ENCODE peak calls at places on chromosomes 13 and 19, in six cellular contexts. One of them, this sample, is unnamed.

GRCh38 chr13:78012046-78012445 is 93.4 kb upstream of the EDNRB start:
- DNase-seq in AG04450: no peak
- DNase-seq in NCI-H1092 treated with DMSO at 0.1 percent for 48 hours: no peak
- DNase-seq in tibial artery: no peak
- DNase-seq in left colon: no peak
- DNase-seq in GM19239: no peak
- DNase-seq in this sample: no peak

GRCh38 chr19:53157601-53158000 is 1.3 kb downstream of the ZNF347 start:
- DNase-seq in AG04450: no peak
- DNase-seq in NCI-H1092 treated with DMSO at 0.1 percent for 48 hours: no peak
- DNase-seq in tibial artery: no peak
- DNase-seq in left colon: no peak
- DNase-seq in GM19239: no peak
- DNase-seq in this sample: no peak

GRCh38 chr19:6801397-6802086 is 29.0 kb downstream of the VAV1 start:
- DNase-seq in AG04450: no peak
- DNase-seq in NCI-H1092 treated with DMSO at 0.1 percent for 48 hours: no peak
- DNase-seq in tibial artery: peak
- DNase-seq in left colon: peak
- DNase-seq in GM19239: peak
- DNase-seq in this sample: no peak

GRCh38 chr13:98384739-98385138 is 192.2 kb downstream of the STK24 start:
- DNase-seq in AG04450: no peak
- DNase-seq in NCI-H1092 treated with DMSO at 0.1 percent for 48 hours: no peak
- DNase-seq in tibial artery: no peak
- DNase-seq in left colon: no peak
- DNase-seq in GM19239: no peak
- DNase-seq in this sample: no peak

GRCh38 chr13:43936630-43937029 is 56.9 kb downstream of the LACC1 start:
- DNase-seq in AG04450: no peak
- DNase-seq in NCI-H1092 treated with DMSO at 0.1 percent for 48 hours: no peak
- DNase-seq in tibial artery: no peak
- DNase-seq in left colon: no peak
- DNase-seq in GM19239: no peak
- DNase-seq in this sample: no peak

GRCh38 chr19:14147797-14148605 is 11.6 kb upstream of the ASF1B start:
- DNase-seq in AG04450: peak
- DNase-seq in NCI-H1092 treated with DMSO at 0.1 percent for 48 hours: peak
- DNase-seq in tibial artery: peak
- DNase-seq in left colon: peak
- DNase-seq in GM19239: no peak
- DNase-seq in this sample: no peak

GRCh38 chr19:41941410-41942202 is 13.4 kb upstream of the ERFL start:
- DNase-seq in AG04450: no peak
- DNase-seq in NCI-H1092 treated with DMSO at 0.1 percent for 48 hours: no peak
- DNase-seq in tibial artery: no peak
- DNase-seq in left colon: no peak
- DNase-seq in GM19239: peak
- DNase-seq in this sample: no peak

GRCh38 chr13:87792878-87793277 is 121.7 kb downstream of the SLITRK5 start:
- DNase-seq in AG04450: no peak
- DNase-seq in NCI-H1092 treated with DMSO at 0.1 percent for 48 hours: no peak
- DNase-seq in tibial artery: no peak
- DNase-seq in left colon: no peak
- DNase-seq in GM19239: no peak
- DNase-seq in this sample: no peak

GRCh38 chr19:11205939-11206570 is 8.7 kb upstream of the KANK2 start:
- DNase-seq in AG04450: no peak
- DNase-seq in NCI-H1092 treated with DMSO at 0.1 percent for 48 hours: no peak
- DNase-seq in tibial artery: no peak
- DNase-seq in left colon: no peak
- DNase-seq in GM19239: no peak
- DNase-seq in this sample: no peak

GRCh38 chr13:91381371-91381770 is 17.1 kb upstream of the GPC5 start:
- DNase-seq in AG04450: no peak
- DNase-seq in NCI-H1092 treated with DMSO at 0.1 percent for 48 hours: no peak
- DNase-seq in tibial artery: no peak
- DNase-seq in left colon: no peak
- DNase-seq in GM19239: no peak
- DNase-seq in this sample: no peak

GRCh38 chr13:108276060-108276459 is 6.5 kb downstream of the TNFSF13B start:
- DNase-seq in AG04450: no peak
- DNase-seq in NCI-H1092 treated with DMSO at 0.1 percent for 48 hours: no peak
- DNase-seq in tibial artery: no peak
- DNase-seq in left colon: no peak
- DNase-seq in GM19239: no peak
- DNase-seq in this sample: no peak

GRCh38 chr19:33302974-33303790 is 848 bp upstream of the CEBPA start:
- DNase-seq in AG04450: no peak
- DNase-seq in NCI-H1092 treated with DMSO at 0.1 percent for 48 hours: no peak
- DNase-seq in tibial artery: no peak
- DNase-seq in left colon: peak
- DNase-seq in GM19239: no peak
- DNase-seq in this sample: peak

GRCh38 chr13:78606471-78607408 is 3.4 kb upstream of the POU4F1 start:
- DNase-seq in AG04450: no peak
- DNase-seq in NCI-H1092 treated with DMSO at 0.1 percent for 48 hours: no peak
- DNase-seq in tibial artery: no peak
- DNase-seq in left colon: no peak
- DNase-seq in GM19239: no peak
- DNase-seq in this sample: no peak

GRCh38 chr13:52812941-52813340 is 35.5 kb downstream of the PCDH8 start:
- DNase-seq in AG04450: no peak
- DNase-seq in NCI-H1092 treated with DMSO at 0.1 percent for 48 hours: no peak
- DNase-seq in tibial artery: no peak
- DNase-seq in left colon: no peak
- DNase-seq in GM19239: no peak
- DNase-seq in this sample: no peak

GRCh38 chr19:47598407-47599349 is 10.3 kb upstream of the BICRA start:
- DNase-seq in AG04450: peak
- DNase-seq in NCI-H1092 treated with DMSO at 0.1 percent for 48 hours: no peak
- DNase-seq in tibial artery: peak
- DNase-seq in left colon: peak
- DNase-seq in GM19239: no peak
- DNase-seq in this sample: no peak

GRCh38 chr19:49512970-49513745 is 697 bp downstream of the FCGRT start:
- DNase-seq in AG04450: no peak
- DNase-seq in NCI-H1092 treated with DMSO at 0.1 percent for 48 hours: peak
- DNase-seq in tibial artery: no peak
- DNase-seq in left colon: peak
- DNase-seq in GM19239: no peak
- DNase-seq in this sample: no peak

GRCh38 chr13:104376588-104376987 is 1310.4 kb upstream of the SLC10A2 start:
- DNase-seq in AG04450: no peak
- DNase-seq in NCI-H1092 treated with DMSO at 0.1 percent for 48 hours: no peak
- DNase-seq in tibial artery: no peak
- DNase-seq in left colon: no peak
- DNase-seq in GM19239: no peak
- DNase-seq in this sample: no peak

GRCh38 chr19:40687525-40688016 is 2.9 kb downstream of the NUMBL start:
- DNase-seq in AG04450: no peak
- DNase-seq in NCI-H1092 treated with DMSO at 0.1 percent for 48 hours: no peak
- DNase-seq in tibial artery: peak
- DNase-seq in left colon: peak
- DNase-seq in GM19239: no peak
- DNase-seq in this sample: peak

GRCh38 chr19:28705008-28705407 is 507.9 kb downstream of the UQCRFS1 start:
- DNase-seq in AG04450: peak
- DNase-seq in NCI-H1092 treated with DMSO at 0.1 percent for 48 hours: no peak
- DNase-seq in tibial artery: no peak
- DNase-seq in left colon: no peak
- DNase-seq in GM19239: no peak
- DNase-seq in this sample: no peak

GRCh38 chr19:56120371-56121179 is 520 bp downstream of the ZNF787 start:
- DNase-seq in AG04450: no peak
- DNase-seq in NCI-H1092 treated with DMSO at 0.1 percent for 48 hours: no peak
- DNase-seq in tibial artery: peak
- DNase-seq in left colon: peak
- DNase-seq in GM19239: peak
- DNase-seq in this sample: peak

GRCh38 chr19:3743486-3743885 is 18.0 kb downstream of the APBA3 start:
- DNase-seq in AG04450: no peak
- DNase-seq in NCI-H1092 treated with DMSO at 0.1 percent for 48 hours: no peak
- DNase-seq in tibial artery: no peak
- DNase-seq in left colon: no peak
- DNase-seq in GM19239: no peak
- DNase-seq in this sample: no peak